ENCODE peak calls at places on chromosomes 13 and 19, in nine cellular contexts. One of them, this sample, is unnamed.

GRCh38 chr19:2041436-2041685 is 9.7 kb downstream of the MKNK2 start:
- DNase-seq in GM19239: no peak
- DNase-seq in stimulated activated naive CD8-positive, alpha-beta T cell treated with anti-CD3 and anti-CD28 coated beads, Interleukin-15, Interleukin-2, amounts not matched to agents 100 U/mL and 50 U/mL, for 24 hours: no peak
- DNase-seq in cardiac fibroblast: no peak
- DNase-seq in GF-D8: no peak
- DNase-seq in myocyte: no peak
- DNase-seq in fibroblast of the conjunctiva: no peak
- DNase-seq in IMR-90: no peak
- DNase-seq in NCI-H510A: no peak
- DNase-seq in this sample: no peak

GRCh38 chr19:49102303-49102702 is 11.9 kb upstream of the LIN7B start:
- DNase-seq in GM19239: no peak
- DNase-seq in stimulated activated naive CD8-positive, alpha-beta T cell treated with anti-CD3 and anti-CD28 coated beads, Interleukin-15, Interleukin-2, amounts not matched to agents 100 U/mL and 50 U/mL, for 24 hours: no peak
- DNase-seq in cardiac fibroblast: no peak
- DNase-seq in GF-D8: no peak
- DNase-seq in myocyte: no peak
- DNase-seq in fibroblast of the conjunctiva: no peak
- DNase-seq in IMR-90: no peak
- DNase-seq in NCI-H510A: no peak
- DNase-seq in this sample: no peak

GRCh38 chr13:31138515-31138914 is 23.2 kb downstream of the HSPH1 start:
- DNase-seq in GM19239: no peak
- DNase-seq in stimulated activated naive CD8-positive, alpha-beta T cell treated with anti-CD3 and anti-CD28 coated beads, Interleukin-15, Interleukin-2, amounts not matched to agents 100 U/mL and 50 U/mL, for 24 hours: no peak
- DNase-seq in cardiac fibroblast: peak
- DNase-seq in GF-D8: no peak
- DNase-seq in myocyte: no peak
- DNase-seq in fibroblast of the conjunctiva: no peak
- DNase-seq in IMR-90: no peak
- DNase-seq in NCI-H510A: no peak
- DNase-seq in this sample: no peak

GRCh38 chr19:13665125-13665903 is 99.0 kb upstream of the MRI1 start:
- DNase-seq in GM19239: no peak
- DNase-seq in stimulated activated naive CD8-positive, alpha-beta T cell treated with anti-CD3 and anti-CD28 coated beads, Interleukin-15, Interleukin-2, amounts not matched to agents 100 U/mL and 50 U/mL, for 24 hours: no peak
- DNase-seq in cardiac fibroblast: no peak
- DNase-seq in GF-D8: no peak
- DNase-seq in myocyte: no peak
- DNase-seq in fibroblast of the conjunctiva: no peak
- DNase-seq in IMR-90: no peak
- DNase-seq in NCI-H510A: no peak
- DNase-seq in this sample: no peak

GRCh38 chr13:39590466-39591036 is 12.4 kb downstream of the LHFPL6 start:
- DNase-seq in GM19239: no peak
- DNase-seq in stimulated activated naive CD8-positive, alpha-beta T cell treated with anti-CD3 and anti-CD28 coated beads, Interleukin-15, Interleukin-2, amounts not matched to agents 100 U/mL and 50 U/mL, for 24 hours: no peak
- DNase-seq in cardiac fibroblast: no peak
- DNase-seq in GF-D8: no peak
- DNase-seq in myocyte: no peak
- DNase-seq in fibroblast of the conjunctiva: no peak
- DNase-seq in IMR-90: no peak
- DNase-seq in NCI-H510A: no peak
- DNase-seq in this sample: peak

GRCh38 chr13:19178901-19179593 is 2.6 kb downstream of the TUBA3C start:
- DNase-seq in GM19239: no peak
- DNase-seq in stimulated activated naive CD8-positive, alpha-beta T cell treated with anti-CD3 and anti-CD28 coated beads, Interleukin-15, Interleukin-2, amounts not matched to agents 100 U/mL and 50 U/mL, for 24 hours: no peak
- DNase-seq in cardiac fibroblast: no peak
- DNase-seq in GF-D8: no peak
- DNase-seq in myocyte: no peak
- DNase-seq in fibroblast of the conjunctiva: no peak
- DNase-seq in IMR-90: no peak
- DNase-seq in NCI-H510A: no peak
- DNase-seq in this sample: no peak

GRCh38 chr13:34265016-34265692 is 447.2 kb downstream of the RFC3 start:
- DNase-seq in GM19239: no peak
- DNase-seq in stimulated activated naive CD8-positive, alpha-beta T cell treated with anti-CD3 and anti-CD28 coated beads, Interleukin-15, Interleukin-2, amounts not matched to agents 100 U/mL and 50 U/mL, for 24 hours: no peak
- DNase-seq in cardiac fibroblast: no peak
- DNase-seq in GF-D8: no peak
- DNase-seq in myocyte: no peak
- DNase-seq in fibroblast of the conjunctiva: no peak
- DNase-seq in IMR-90: no peak
- DNase-seq in NCI-H510A: no peak
- DNase-seq in this sample: no peak

GRCh38 chr13:25085125-25085742 is 10.7 kb upstream of the PABPC3 start:
- DNase-seq in GM19239: no peak
- DNase-seq in stimulated activated naive CD8-positive, alpha-beta T cell treated with anti-CD3 and anti-CD28 coated beads, Interleukin-15, Interleukin-2, amounts not matched to agents 100 U/mL and 50 U/mL, for 24 hours: peak
- DNase-seq in cardiac fibroblast: peak
- DNase-seq in GF-D8: no peak
- DNase-seq in myocyte: peak
- DNase-seq in fibroblast of the conjunctiva: peak
- DNase-seq in IMR-90: peak
- DNase-seq in NCI-H510A: peak
- DNase-seq in this sample: peak

GRCh38 chr13:69331245-69331644 is 776.4 kb upstream of the ATXN8OS start:
- DNase-seq in GM19239: no peak
- DNase-seq in stimulated activated naive CD8-positive, alpha-beta T cell treated with anti-CD3 and anti-CD28 coated beads, Interleukin-15, Interleukin-2, amounts not matched to agents 100 U/mL and 50 U/mL, for 24 hours: no peak
- DNase-seq in cardiac fibroblast: no peak
- DNase-seq in GF-D8: no peak
- DNase-seq in myocyte: no peak
- DNase-seq in fibroblast of the conjunctiva: no peak
- DNase-seq in IMR-90: no peak
- DNase-seq in NCI-H510A: no peak
- DNase-seq in this sample: no peak

GRCh38 chr19:2615782-2616181 is 86.7 kb downstream of the GNG7 start:
- DNase-seq in GM19239: no peak
- DNase-seq in stimulated activated naive CD8-positive, alpha-beta T cell treated with anti-CD3 and anti-CD28 coated beads, Interleukin-15, Interleukin-2, amounts not matched to agents 100 U/mL and 50 U/mL, for 24 hours: no peak
- DNase-seq in cardiac fibroblast: no peak
- DNase-seq in GF-D8: no peak
- DNase-seq in myocyte: no peak
- DNase-seq in fibroblast of the conjunctiva: no peak
- DNase-seq in IMR-90: no peak
- DNase-seq in NCI-H510A: no peak
- DNase-seq in this sample: no peak